ENCODE peak calls at places on chromosomes 11 and 22, in eight cellular contexts. B is HCT116, G is MM.1S, S is hepatocyte, I is GM23338, O is GM23248, M is SK-N-SH, N is PC-3. E is an unnamed sample.

GRCh38 chr11:30855383-30856006 is 269.3 kb upstream of the MPPED2 start:
- DNase-seq in B (no peak), G (peak; percentile 11), S (peak; percentile 37), I (no peak), O (peak; percentile 47), M (peak; percentile 12), N (peak; percentile 25), E (peak; percentile 1)

GRCh38 chr11:103870821-103871309 is 165.6 kb upstream of the DDI1 start:
- DNase-seq in B (no peak), G (no peak), S (peak; percentile 45), I (no peak), O (peak; percentile 26), M (no peak), N (no peak), E (no peak)

GRCh38 chr11:68137833-68138232 is 16.6 kb upstream of the CHKA start:
- DNase-seq in B (no peak), G (no peak), S (peak; percentile 41), I (no peak), O (peak; percentile 35), M (no peak), N (no peak), E (no peak)

GRCh38 chr11:133990501-133990900 is 33.7 kb upstream of the IGSF9B start:
- DNase-seq in B (no peak), G (no peak), S (no peak), I (no peak), O (no peak), M (no peak), N (no peak), E (no peak)

GRCh38 chr11:128779036-128779435 is 85.2 kb downstream of the FLI1 start:
- DNase-seq in B (no peak), G (no peak), S (no peak), I (no peak), O (no peak), M (no peak), N (no peak), E (no peak)

GRCh38 chr11:32705309-32706033 is 89.0 kb downstream of the CCDC73 start:
- DNase-seq in B (no peak), G (no peak), S (no peak), I (no peak), O (no peak), M (no peak), N (no peak), E (no peak)

GRCh38 chr11:57364851-57365660 is 15.9 kb downstream of the PRG3 start:
- DNase-seq in B (no peak), G (no peak), S (no peak), I (peak; percentile 81), O (no peak), M (no peak), N (no peak), E (no peak)

GRCh38 chr11:66315921-66316811 is 678 bp downstream of the CD248 start:
- DNase-seq in B (no peak), G (no peak), S (no peak), I (no peak), O (peak; percentile 63), M (no peak), N (no peak), E (no peak)

GRCh38 chr22:46274381-46274780 is 6.6 kb downstream of the TTC38 start:
- DNase-seq in B (no peak), G (no peak), S (no peak), I (no peak), O (no peak), M (no peak), N (no peak), E (no peak)

GRCh38 chr11:17607083-17607429 is 60.0 kb downstream of the OTOG start:
- DNase-seq in B (no peak), G (no peak), S (no peak), I (no peak), O (no peak), M (no peak), N (no peak), E (no peak)

GRCh38 chr11:83257638-83258229 is 28.4 kb downstream of the CCDC90B start:
- DNase-seq in B (no peak), G (no peak), S (peak; percentile 7), I (no peak), O (peak; percentile 79), M (no peak), N (peak; percentile 79), E (no peak)

GRCh38 chr22:33247758-33248157 is 189.6 kb upstream of the SYN3 start:
- DNase-seq in B (no peak), G (peak; percentile 17), S (no peak), I (no peak), O (peak; percentile 59), M (no peak), N (no peak), E (no peak)

GRCh38 chr11:33476945-33477584 is 219.9 kb downstream of the HIPK3 start:
- DNase-seq in B (no peak), G (no peak), S (no peak), I (no peak), O (peak; percentile 65), M (no peak), N (peak; percentile 37), E (no peak)

GRCh38 chr11:1120532-1121342 is 37.0 kb upstream of the MUC5AC start:
- DNase-seq in B (no peak), G (no peak), S (no peak), I (no peak), O (no peak), M (peak; percentile 23), N (no peak), E (no peak)

GRCh38 chr11:44998051-44998450 is 47.4 kb upstream of the TP53I11 start:
- DNase-seq in B (no peak), G (no peak), S (no peak), I (no peak), O (no peak), M (no peak), N (no peak), E (no peak)

GRCh38 chr11:8258771-8259170 is 4.9 kb downstream of the LMO1 start:
- DNase-seq in B (no peak), G (no peak), S (no peak), I (no peak), O (peak; percentile 96), M (no peak), N (peak; percentile 50), E (no peak)

GRCh38 chr11:19723572-19724342 is 11.1 kb downstream of the NAV2 start:
- DNase-seq in B (peak; percentile 36), G (no peak), S (peak; percentile 22), I (no peak), O (peak; percentile 70), M (peak; percentile 85), N (peak; percentile 84), E (no peak)

GRCh38 chr22:33035276-33035863 is 22.8 kb downstream of the SYN3 start:
- DNase-seq in B (no peak), G (no peak), S (no peak), I (no peak), O (no peak), M (no peak), N (no peak), E (no peak)

GRCh38 chr11:1546536-1547466 is 25.3 kb downstream of the DUSP8 start:
- DNase-seq in B (no peak), G (peak; percentile 33), S (peak; percentile 86), I (peak; percentile 89), O (peak; percentile 72), M (peak; percentile 97), N (peak; percentile 60), E (peak; percentile 45)

GRCh38 chr11:98601181-98601773 is 419.5 kb upstream of the CNTN5 start:
- DNase-seq in B (no peak), G (peak; percentile 18), S (no peak), I (no peak), O (no peak), M (no peak), N (no peak), E (no peak)

GRCh38 chr11:66039765-66040164 is 9.2 kb downstream of the GAL3ST3 start:
- DNase-seq in B (no peak), G (no peak), S (no peak), I (no peak), O (no peak), M (no peak), N (no peak), E (no peak)

DNA sequence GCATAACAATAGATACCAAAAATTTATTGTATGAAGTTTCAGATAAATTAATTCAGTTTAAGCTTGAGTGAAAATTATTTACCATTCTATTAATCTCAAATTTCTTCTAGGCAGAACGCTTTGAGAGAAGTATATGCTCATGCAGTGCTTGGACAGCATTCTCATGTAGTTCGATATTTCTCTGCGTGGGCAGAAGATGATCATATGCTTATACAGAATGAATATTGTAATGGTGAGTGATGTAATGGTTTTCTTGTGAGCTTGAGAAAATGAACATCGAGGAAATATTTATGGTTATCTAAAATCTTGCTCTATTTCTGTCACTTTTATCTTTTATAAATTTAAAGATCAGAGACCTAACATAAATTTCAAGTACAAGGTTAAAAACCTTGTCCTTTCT is 3.6 kb downstream of the WEE1 start:
- DNase-seq in B (no peak), G (no peak), S (no peak), I (no peak), O (peak; percentile 58), M (no peak), N (no peak), E (no peak)
- H3K4me2 ChIP-seq in B (no peak overlapping the region), G (peak overlapping the region; percentile 85), S (peak overlapping the region; percentile 81), I (peak overlapping the region; percentile 78), O (peak overlapping the region; percentile 95), M (peak overlapping the region; percentile 90), N (peak overlapping the region; percentile 97), E (peak overlapping the region; percentile 88)

GRCh38 chr22:23219787-23220484 is 39.6 kb downstream of the BCR start:
- DNase-seq in B (no peak), G (no peak), S (peak; percentile 54), I (no peak), O (peak; percentile 73), M (no peak), N (peak; percentile 27), E (peak; percentile 91)
- TF ChIP-seq EZH2phosphoT487 in B (no peak), G (no peak), S (no peak), I (no peak), O (no peak), M (no peak), N (no peak), E (no peak)

DNA sequence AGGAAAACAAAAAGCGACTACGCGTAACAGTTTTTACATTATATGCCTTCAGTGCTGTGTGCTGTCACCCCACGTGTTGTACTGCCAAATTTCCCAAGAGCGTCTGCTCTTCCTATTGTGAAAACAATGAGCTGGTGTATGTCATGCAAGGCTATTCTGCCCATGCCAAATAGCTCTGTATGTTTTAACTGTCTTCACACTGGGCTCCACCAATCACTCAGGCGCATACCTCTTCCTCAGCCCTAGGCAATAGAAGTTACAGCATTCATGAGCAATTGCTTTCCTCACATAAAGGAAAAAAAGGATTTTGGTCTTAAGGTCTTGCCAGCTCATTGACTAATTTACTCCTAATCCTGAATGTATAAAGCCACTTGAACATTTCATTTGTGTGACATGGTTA is 606.8 kb downstream of the NTM start:
- DNase-seq in B (no peak), G (no peak), S (no peak), I (peak; percentile 30), O (peak; percentile 83), M (no peak), N (peak; percentile 75), E (no peak)
- H3K9me2 ChIP-seq in B (no peaks in the 10 kb centered on the region), G (no peaks in the 10 kb centered on the region), S (no peaks in the 10 kb centered on the region), I (no peaks in the 10 kb centered on the region), O (no peaks in the 10 kb centered on the region), M (no peaks in the 10 kb centered on the region), N (no peaks in the 10 kb centered on the region), E (no peaks in the 10 kb centered on the region)

DNA sequence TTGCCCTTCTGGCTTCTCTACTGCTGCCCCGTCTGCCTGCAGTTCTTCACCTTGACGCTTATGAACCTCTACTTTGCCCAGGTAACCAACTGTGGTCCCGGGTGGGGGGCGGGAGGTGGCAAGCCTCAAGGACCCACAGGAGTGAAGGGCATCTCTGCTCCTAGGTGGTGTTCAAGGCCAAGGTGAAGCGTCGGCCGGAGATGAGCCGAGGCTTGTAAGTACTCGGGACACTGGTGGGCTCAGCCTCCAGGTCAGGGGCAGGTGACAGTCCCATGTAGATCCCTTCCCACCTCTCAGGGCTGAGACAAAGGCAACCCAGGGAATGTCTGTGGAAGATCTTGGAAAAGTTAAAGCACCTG is 1.1 kb downstream of the GPR137 start:
- DNase-seq in B (no peak), G (no peak), S (no peak), I (no peak), O (no peak), M (no peak), N (no peak), E (no peak)
- H3K4me2 ChIP-seq in B (peak overlapping the region; percentile 96), G (peak overlapping the region; percentile 98), S (no peak overlapping the region), I (peak overlapping the region; percentile 99), O (no peak overlapping the region), M (peak overlapping the region; percentile 100), N (peak overlapping the region; percentile 90), E (peak overlapping the region; percentile 97)